ENCODE peak calls at places on chromosomes 7 and 10, in eight cellular contexts. B, X, Q, O, K, P, E and J are unnamed samples. For H3K4me1, the result is how much of the 10 kb centered on the place peaks cover.

GRCh38 chr7:12827920-12828319 is 140.5 kb downstream of the ARL4A start:
- DNase-seq in B (no peak), X (no peak), Q (no peak), O (no peak), K (no peak), P (no peak), E (no peak), J (no peak)

GRCh38 chr10:97713351-97713827 is at the start of gene MARVELD1:
- DNase-seq in B (no peak), X (peak), Q (peak), O (peak), K (peak), P (no peak), E (peak), J (peak)

GRCh38 chr7:10181996-10182395 is 791.7 kb upstream of the PHF14 start:
- DNase-seq in B (no peak), X (no peak), Q (no peak), O (no peak), K (no peak), P (no peak), E (no peak), J (no peak)

GRCh38 chr7:636396-636795 is 90.1 kb upstream of the DNAAF5 start:
- DNase-seq in B (peak), X (no peak), Q (no peak), O (no peak), K (no peak), P (peak), E (no peak), J (no peak)

GRCh38 chr10:72008096-72008933 is 44.1 kb downstream of the CHST3 start:
- DNase-seq in B (no peak), X (no peak), Q (peak), O (peak), K (no peak), P (no peak), E (no peak), J (no peak)

GRCh38 chr7:51249991-51250390 is 66.6 kb downstream of the COBL start:
- DNase-seq in B (no peak), X (no peak), Q (no peak), O (no peak), K (no peak), P (no peak), E (no peak), J (no peak)

GRCh38 chr7:128098629-128099028 is 67.4 kb upstream of the LRRC4 start:
- DNase-seq in B (no peak), X (no peak), Q (no peak), O (no peak), K (no peak), P (no peak), E (no peak), J (no peak)

GRCh38 chr7:82050792-82051191 is 280.9 kb upstream of the HGF start:
- DNase-seq in B (no peak), X (no peak), Q (no peak), O (no peak), K (no peak), P (no peak), E (no peak), J (no peak)

GRCh38 chr10:132961-133898 is 2.0 kb upstream of the ZMYND11 start:
- DNase-seq in B (no peak), X (peak), Q (no peak), O (no peak), K (no peak), P (no peak), E (no peak), J (no peak)

GRCh38 chr10:72068126-72068765 is 20.1 kb downstream of the SPOCK2 start:
- DNase-seq in B (no peak), X (no peak), Q (peak), O (no peak), K (no peak), P (no peak), E (no peak), J (no peak)

GRCh38 chr10:104639595-104640338 is 1.3 kb upstream of the SORCS3 start:
- DNase-seq in B (no peak), X (no peak), Q (no peak), O (no peak), K (no peak), P (no peak), E (no peak), J (peak)

GRCh38 chr7:13016036-13016581 is 328.7 kb downstream of the ARL4A start:
- DNase-seq in B (no peak), X (no peak), Q (peak), O (no peak), K (no peak), P (peak), E (no peak), J (no peak)

GRCh38 chr7:136000288-136000913 is 23.2 kb upstream of the MTPN start:
- DNase-seq in B (no peak), X (no peak), Q (no peak), O (no peak), K (no peak), P (no peak), E (no peak), J (no peak)

GRCh38 chr10:99233680-99234018 is 2.0 kb downstream of the HPSE2 start:
- DNase-seq in B (no peak), X (no peak), Q (peak), O (no peak), K (no peak), P (no peak), E (peak), J (no peak)

GRCh38 chr7:157116762-157117161 is 22.0 kb upstream of the UBE3C start:
- DNase-seq in B (no peak), X (no peak), Q (no peak), O (no peak), K (no peak), P (no peak), E (peak), J (no peak)

GRCh38 chr7:28018020-28018419 is 162.6 kb downstream of the JAZF1 start:
- DNase-seq in B (no peak), X (no peak), Q (peak), O (no peak), K (no peak), P (no peak), E (no peak), J (peak)

GRCh38 chr10:58241346-58241745 is 26.3 kb downstream of the IPMK start:
- DNase-seq in B (no peak), X (no peak), Q (no peak), O (no peak), K (no peak), P (no peak), E (no peak), J (no peak)

GRCh38 chr7:27192546-27193334 is 7.2 kb downstream of the HOXA13 start:
- DNase-seq in B (no peak), X (no peak), Q (peak), O (no peak), K (peak), P (no peak), E (peak), J (no peak)

GRCh38 chr7:125773113-125773800 is 843.6 kb upstream of the POT1 start:
- DNase-seq in B (no peak), X (no peak), Q (no peak), O (no peak), K (no peak), P (no peak), E (no peak), J (no peak)

GRCh38 chr10:17516376-17516775 is 62.0 kb upstream of the ST8SIA6 start:
- DNase-seq in B (no peak), X (no peak), Q (no peak), O (no peak), K (no peak), P (no peak), E (no peak), J (no peak)

GRCh38 chr10:129277080-129277479 is 190.0 kb upstream of the MGMT start:
- DNase-seq in B (no peak), X (no peak), Q (no peak), O (no peak), K (no peak), P (no peak), E (no peak), J (no peak)

GRCh38 chr10:103442031-103442461 is 10.1 kb downstream of the CALHM2 start:
- DNase-seq in B (no peak), X (no peak), Q (no peak), O (no peak), K (no peak), P (no peak), E (no peak), J (no peak)

GRCh38 chr7:30430777-30431176 is 47.8 kb downstream of the NOD1 start:
- DNase-seq in B (no peak), X (no peak), Q (no peak), O (no peak), K (no peak), P (no peak), E (no peak), J (no peak)

GRCh38 chr10:132362151-132362611 is 30.2 kb downstream of the LRRC27 start:
- DNase-seq in B (no peak), X (no peak), Q (no peak), O (no peak), K (no peak), P (no peak), E (peak), J (no peak)

GRCh38 chr7:90856317-90857072 is 260.4 kb downstream of the CDK14 start:
- DNase-seq in B (no peak), X (no peak), Q (no peak), O (no peak), K (no peak), P (no peak), E (no peak), J (no peak)

GRCh38 chr7:42726066-42726785 is 185.6 kb downstream of the C7orf25 start:
- DNase-seq in B (no peak), X (no peak), Q (no peak), O (no peak), K (no peak), P (no peak), E (no peak), J (no peak)

GRCh38 chr10:70774810-70775678 is 10.1 kb downstream of the TBATA start:
- DNase-seq in B (peak), X (no peak), Q (peak), O (peak), K (no peak), P (no peak), E (peak), J (no peak)

GRCh38 chr10:78971094-78971682 is 97.6 kb upstream of the ZMIZ1 start:
- DNase-seq in B (no peak), X (no peak), Q (no peak), O (no peak), K (no peak), P (no peak), E (no peak), J (no peak)

GRCh38 chr10:24519950-24520349 is 203.7 kb downstream of the ARHGAP21 start:
- DNase-seq in B (no peak), X (no peak), Q (no peak), O (no peak), K (no peak), P (no peak), E (no peak), J (no peak)

GRCh38 chr10:32446701-32447406 is 914 bp downstream of the CCDC7 start:
- DNase-seq in B (no peak), X (peak), Q (no peak), O (no peak), K (no peak), P (peak), E (no peak), J (no peak)

GRCh38 chr10:72058989-72059842 is 29.1 kb downstream of the SPOCK2 start:
- DNase-seq in B (no peak), X (peak), Q (no peak), O (no peak), K (no peak), P (no peak), E (no peak), J (no peak)

GRCh38 chr10:132468201-132468600 is 69.4 kb upstream of the INPP5A start:
- DNase-seq in B (no peak), X (no peak), Q (no peak), O (no peak), K (no peak), P (no peak), E (no peak), J (no peak)

GRCh38 chr7:150746931-150747330 is 9.7 kb downstream of the GIMAP5 start:
- DNase-seq in B (no peak), X (no peak), Q (no peak), O (no peak), K (no peak), P (no peak), E (no peak), J (no peak)
- TF ChIP-seq POLR2AphosphoS5 in B (no peak), X (no peak), Q (no peak), O (no peak), K (no peak), P (no peak), E (no peak), J (no peak)

GRCh38 chr10:76723781-76724336 is 913.7 kb downstream of the KCNMA1 start:
- DNase-seq in B (no peak), X (no peak), Q (no peak), O (no peak), K (no peak), P (no peak), E (no peak), J (no peak)
- H3K4me3 ChIP-seq in B (no peak), X (no peak), Q (no peak), O (no peak), K (no peak), P (no peak), E (no peak), J (no peak)

DNA sequence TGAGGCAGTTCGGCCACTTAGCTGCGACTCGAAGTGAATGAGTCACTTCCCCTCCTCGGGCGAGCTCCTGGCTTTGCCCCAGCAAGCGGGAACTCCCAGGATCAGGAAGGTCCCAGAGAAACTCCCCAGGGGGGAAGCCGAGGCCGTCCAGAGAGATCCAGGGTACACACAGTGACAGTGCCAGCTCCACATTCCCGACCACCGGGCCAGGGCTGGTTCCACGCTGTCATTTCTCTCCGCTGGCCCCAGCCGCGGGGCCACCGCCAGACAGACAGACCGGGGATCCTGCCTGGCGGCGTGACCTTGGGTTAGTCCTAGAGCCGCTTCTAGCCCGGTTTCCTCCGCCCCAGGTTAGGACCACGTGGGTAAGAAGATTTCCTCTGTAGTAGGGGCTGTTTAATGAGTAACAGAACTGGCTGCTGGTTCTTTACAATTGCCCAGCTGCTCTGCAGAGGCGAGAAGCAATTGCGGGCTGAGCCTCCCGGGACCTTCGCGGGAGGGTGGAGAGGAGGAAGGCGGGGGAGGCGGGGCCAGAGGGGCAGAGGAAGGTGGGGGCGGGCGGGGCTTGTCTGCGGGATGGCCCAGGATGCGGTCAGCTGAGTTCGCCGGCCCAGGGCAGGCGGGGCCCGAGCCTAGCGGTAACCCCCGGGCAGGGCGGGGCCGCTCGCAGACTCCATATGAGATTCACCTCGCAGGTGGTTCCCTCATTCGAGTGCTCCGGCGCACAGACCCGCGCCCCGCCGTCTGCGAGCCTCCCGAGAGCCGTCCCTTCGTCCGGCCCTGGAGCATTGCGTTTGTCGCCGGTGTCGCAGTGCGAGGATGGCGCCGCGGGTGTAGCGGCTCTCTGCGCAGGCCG is at the start of gene UPP1:
- DNase-seq in B (peak), X (peak), Q (peak), O (peak), K (peak), P (peak), E (peak), J (peak)
- H3K4me1 ChIP-seq in B (half or more), X (half or more), Q (under half), O (under half), K (under half), P (half or more), E (under half), J (under half)

GRCh38 chr10:113350311-113350710 is 202.5 kb upstream of the HABP2 start:
- DNase-seq in B (no peak), X (no peak), Q (no peak), O (no peak), K (no peak), P (no peak), E (no peak), J (no peak)
- TF ChIP-seq POLR2AphosphoS5 in B (no peak), X (no peak), Q (no peak), O (no peak), K (no peak), P (no peak), E (no peak), J (no peak)

GRCh38 chr10:29647483-29647882 is 12.7 kb upstream of the SVIL start:
- DNase-seq in B (no peak), X (no peak), Q (no peak), O (no peak), K (no peak), P (no peak), E (no peak), J (no peak)

GRCh38 chr10:29646960-29647431 is 12.2 kb upstream of the SVIL start:
- DNase-seq in B (no peak), X (no peak), Q (no peak), O (no peak), K (no peak), P (no peak), E (no peak), J (no peak)

GRCh38 chr10:29643785-29644501 is 9.2 kb upstream of the SVIL start:
- DNase-seq in B (no peak), X (no peak), Q (no peak), O (peak), K (no peak), P (no peak), E (no peak), J (no peak)

GRCh38 chr10:29646238-29646902 is 11.6 kb upstream of the SVIL start:
- DNase-seq in B (no peak), X (peak), Q (no peak), O (peak), K (no peak), P (no peak), E (no peak), J (no peak)

GRCh38 chr10:29642996-29643395 is 8.2 kb upstream of the SVIL start:
- DNase-seq in B (no peak), X (no peak), Q (no peak), O (peak), K (no peak), P (no peak), E (no peak), J (no peak)
- H3K4me3 ChIP-seq in B (no peak), X (no peak), Q (no peak), O (no peak), K (no peak), P (no peak), E (no peak), J (no peak)

DNA sequence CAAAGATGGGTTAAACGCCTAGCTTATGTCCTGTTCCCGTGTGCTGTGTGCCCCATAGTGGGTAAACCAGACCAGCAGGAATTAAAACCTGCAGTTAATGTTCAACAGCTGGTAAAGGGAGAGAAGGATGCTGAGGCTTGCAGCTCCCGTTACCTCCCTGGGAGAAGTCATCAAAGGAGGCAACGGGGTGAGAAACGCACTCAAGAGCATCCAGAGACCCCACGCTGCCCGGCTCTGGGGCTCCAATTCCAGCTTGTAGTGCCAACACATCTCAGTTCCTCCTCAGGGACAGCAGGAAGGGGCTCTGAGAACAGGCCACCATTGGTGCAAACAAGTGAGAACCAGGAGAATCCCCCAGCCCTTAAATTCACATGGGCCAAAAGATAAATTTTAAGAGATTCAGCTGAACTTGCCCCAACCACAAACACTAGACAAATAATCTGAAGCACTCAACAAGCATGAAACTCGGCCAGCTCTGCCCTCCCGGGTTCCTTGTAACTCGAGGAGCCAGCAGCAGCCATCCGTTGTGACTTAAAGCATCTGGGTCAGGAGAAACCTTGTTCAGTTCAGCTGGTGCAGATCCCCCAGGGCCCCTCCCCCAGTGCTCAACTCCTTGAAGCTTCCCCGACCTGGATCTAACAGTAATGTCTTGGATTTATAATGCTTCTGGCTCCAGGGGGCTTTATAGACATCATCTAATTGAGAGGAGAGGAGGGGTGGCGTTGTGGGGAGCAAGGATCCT is 29.4 kb downstream of the FAM241B start:
- DNase-seq in B (no peak), X (no peak), Q (no peak), O (no peak), K (no peak), P (no peak), E (no peak), J (no peak)
- H3K4me1 ChIP-seq in B (under half), X (under half), Q (under half), O (under half), K (under half), P (under half), E (under half), J (under half)

GRCh38 chr10:74176380-74177139 is 25.5 kb downstream of the ADK start:
- DNase-seq in B (peak), X (peak), Q (peak), O (peak), K (peak), P (peak), E (peak), J (peak)
- TF ChIP-seq POLR2AphosphoS5 in B (peak), X (peak), Q (peak), O (peak), K (peak), P (peak), E (no peak), J (peak)